ENCODE peak calls at places on chromosome 3, in seven cellular contexts. W is RPMI7951, S is GM20000, T is head of caudate nucleus, U is ureter, M is GDM1, X is GM03348. V is an unnamed sample.

GRCh38 chr3:133283958-133284807 is 115.7 kb upstream of the BFSP2 start:
- DNase-seq in S (no peak), W (no peak), U (no peak), M (no peak), T (no peak), X (peak), V (no peak)

GRCh38 chr3:45491344-45491743 is 103.0 kb downstream of the LARS2 start:
- DNase-seq in S (no peak), X (no peak), T (peak), W (no peak), M (no peak), U (no peak), V (no peak)

GRCh38 chr3:4866841-4867240 is 112.4 kb upstream of the BHLHE40 start:
- DNase-seq in X (peak), U (no peak), W (peak), T (no peak), M (no peak), S (no peak), V (no peak)

GRCh38 chr3:31562525-31562924 is 29.8 kb downstream of the STT3B start:
- DNase-seq in S (no peak), X (no peak), T (no peak), M (no peak), U (no peak), W (no peak), V (no peak)

GRCh38 chr3:30342319-30343060 is 263.9 kb upstream of the TGFBR2 start:
- DNase-seq in M (no peak), X (peak), U (peak), T (peak), S (no peak), W (peak), V (no peak)

GRCh38 chr3:52238193-52238760 is 681 bp downstream of the TWF2 start:
- DNase-seq in S (no peak), T (no peak), U (peak), X (peak), W (no peak), M (no peak), V (no peak)

GRCh38 chr3:133928136-133928893 is 32.6 kb upstream of the RAB6B start:
- DNase-seq in T (no peak), X (no peak), W (no peak), M (no peak), U (no peak), S (no peak), V (peak)

GRCh38 chr3:15923640-15924405 is 126.0 kb upstream of the ANKRD28 start:
- DNase-seq in S (peak), W (peak), U (no peak), T (no peak), X (no peak), M (no peak), V (peak)

GRCh38 chr3:136858381-136858780 is 3.6 kb upstream of the NCK1 start:
- DNase-seq in M (peak), S (no peak), W (no peak), U (no peak), T (no peak), X (no peak), V (no peak)

GRCh38 chr3:183161552-183162345 is 785 bp downstream of the LAMP3 start:
- DNase-seq in W (no peak), X (no peak), M (no peak), U (no peak), T (no peak), S (peak), V (peak)

GRCh38 chr3:60190073-60190472 is 1061.2 kb downstream of the FHIT start:
- DNase-seq in S (no peak), M (no peak), T (no peak), U (no peak), X (no peak), W (no peak), V (no peak)

GRCh38 chr3:139447486-139447885 is 28.8 kb downstream of the RBP2 start:
- DNase-seq in T (no peak), U (no peak), M (no peak), S (no peak), X (no peak), W (no peak), V (no peak)

GRCh38 chr3:41581700-41582099 is 380.2 kb downstream of the ULK4 start:
- DNase-seq in M (no peak), U (no peak), W (no peak), X (no peak), S (peak), T (no peak), V (peak)

GRCh38 chr3:109072208-109072607 is 45.7 kb downstream of the MORC1 start:
- DNase-seq in X (no peak), W (no peak), U (no peak), S (peak), T (no peak), M (no peak), V (no peak)

GRCh38 chr3:31462050-31462569 is 70.6 kb upstream of the STT3B start:
- DNase-seq in T (no peak), W (no peak), U (no peak), M (peak), X (no peak), S (peak), V (peak)

GRCh38 chr3:188764609-188765008 is 407.2 kb upstream of the TPRG1 start:
- DNase-seq in U (no peak), M (no peak), W (no peak), X (no peak), T (no peak), S (no peak), V (no peak)

GRCh38 chr3:178513539-178514410 is 22.5 kb upstream of the KCNMB2 start:
- DNase-seq in U (no peak), X (peak), S (no peak), M (no peak), W (peak), T (no peak), V (no peak)

GRCh38 chr3:130907500-130907899 is 13.6 kb downstream of the ATP2C1 start:
- DNase-seq in S (no peak), M (no peak), T (no peak), X (no peak), U (no peak), W (no peak), V (no peak)

V was measured in GM13977.